ENCODE peak calls at places on chromosomes 13 and 19, in four cellular contexts. One of them, this sample, is unnamed.

GRCh38 chr19:48992571-48993174 is 436 bp downstream of the GYS1 start:
- DNase-seq in naive thymus-derived CD4-positive, alpha-beta T cell: no peak
- DNase-seq in lower lobe of right lung: no peak
- DNase-seq in stomach: no peak
- DNase-seq in this sample: no peak

GRCh38 chr19:35267818-35268545 is 780 bp upstream of the USF2 start:
- DNase-seq in naive thymus-derived CD4-positive, alpha-beta T cell: peak; percentile 87
- DNase-seq in lower lobe of right lung: peak; percentile 88
- DNase-seq in stomach: peak; percentile 78
- DNase-seq in this sample: peak; percentile 53

GRCh38 chr13:45219123-45219891 is 18.5 kb upstream of the KCTD4 start:
- DNase-seq in naive thymus-derived CD4-positive, alpha-beta T cell: no peak
- DNase-seq in lower lobe of right lung: no peak
- DNase-seq in stomach: no peak
- DNase-seq in this sample: no peak

GRCh38 chr19:55647732-55648656 is at the start of gene CCDC106:
- DNase-seq in naive thymus-derived CD4-positive, alpha-beta T cell: peak; percentile 65
- DNase-seq in lower lobe of right lung: peak; percentile 79
- DNase-seq in stomach: peak; percentile 64
- DNase-seq in this sample: peak; percentile 84

GRCh38 chr13:75760182-75760981 is 124.3 kb downstream of the LMO7 start:
- DNase-seq in naive thymus-derived CD4-positive, alpha-beta T cell: peak; percentile 38
- DNase-seq in lower lobe of right lung: peak; percentile 61
- DNase-seq in stomach: peak; percentile 85
- DNase-seq in this sample: peak; percentile 4

GRCh38 chr13:73870970-73871935 is 263.0 kb downstream of the KLF12 start:
- DNase-seq in naive thymus-derived CD4-positive, alpha-beta T cell: no peak
- DNase-seq in lower lobe of right lung: no peak
- DNase-seq in stomach: no peak
- DNase-seq in this sample: peak; percentile 10

GRCh38 chr19:52190679-52191293 is 934 bp downstream of the PPP2R1A start:
- DNase-seq in naive thymus-derived CD4-positive, alpha-beta T cell: no peak
- DNase-seq in lower lobe of right lung: peak; percentile 55
- DNase-seq in stomach: peak; percentile 29
- DNase-seq in this sample: peak; percentile 48

GRCh38 chr19:46924874-46925547 is 64.2 kb downstream of the ARHGAP35 start:
- DNase-seq in naive thymus-derived CD4-positive, alpha-beta T cell: no peak
- DNase-seq in lower lobe of right lung: no peak
- DNase-seq in stomach: no peak
- DNase-seq in this sample: no peak

GRCh38 chr13:42883771-42884170 is 102.4 kb downstream of the FAM216B start:
- DNase-seq in naive thymus-derived CD4-positive, alpha-beta T cell: no peak
- DNase-seq in lower lobe of right lung: no peak
- DNase-seq in stomach: no peak
- DNase-seq in this sample: peak; percentile 85

GRCh38 chr13:40064723-40065122 is 409.3 kb downstream of the COG6 start:
- DNase-seq in naive thymus-derived CD4-positive, alpha-beta T cell: no peak
- DNase-seq in lower lobe of right lung: no peak
- DNase-seq in stomach: no peak
- DNase-seq in this sample: peak; percentile 44

GRCh38 chr13:99426426-99426825 is 74.8 kb upstream of the TM9SF2 start:
- DNase-seq in naive thymus-derived CD4-positive, alpha-beta T cell: no peak
- DNase-seq in lower lobe of right lung: no peak
- DNase-seq in stomach: no peak
- DNase-seq in this sample: no peak

GRCh38 chr19:334296-335071 is 10.1 kb downstream of the MIER2 start:
- DNase-seq in naive thymus-derived CD4-positive, alpha-beta T cell: no peak
- DNase-seq in lower lobe of right lung: no peak
- DNase-seq in stomach: no peak
- DNase-seq in this sample: no peak

GRCh38 chr19:10936661-10937084 is 8.1 kb downstream of the TIMM29 start:
- DNase-seq in naive thymus-derived CD4-positive, alpha-beta T cell: peak; percentile 62
- DNase-seq in lower lobe of right lung: no peak
- DNase-seq in stomach: peak; percentile 41
- DNase-seq in this sample: peak; percentile 66

GRCh38 chr13:94252209-94252608 is 227.3 kb downstream of the DCT start:
- DNase-seq in naive thymus-derived CD4-positive, alpha-beta T cell: no peak
- DNase-seq in lower lobe of right lung: no peak
- DNase-seq in stomach: no peak
- DNase-seq in this sample: no peak

GRCh38 chr19:49938662-49939061 is 9.4 kb upstream of the NUP62 start:
- DNase-seq in naive thymus-derived CD4-positive, alpha-beta T cell: no peak
- DNase-seq in lower lobe of right lung: no peak
- DNase-seq in stomach: no peak
- DNase-seq in this sample: no peak

GRCh38 chr19:18879579-18880373 is 16.2 kb downstream of the CERS1 start:
- DNase-seq in naive thymus-derived CD4-positive, alpha-beta T cell: no peak
- DNase-seq in lower lobe of right lung: peak; percentile 50
- DNase-seq in stomach: peak; percentile 71
- DNase-seq in this sample: peak; percentile 58

GRCh38 chr13:22735381-22735995 is 445.3 kb upstream of the SGCG start:
- DNase-seq in naive thymus-derived CD4-positive, alpha-beta T cell: no peak
- DNase-seq in lower lobe of right lung: no peak
- DNase-seq in stomach: no peak
- DNase-seq in this sample: no peak

GRCh38 chr13:35566340-35566739 is 89.9 kb upstream of the MAB21L1 start:
- DNase-seq in naive thymus-derived CD4-positive, alpha-beta T cell: no peak
- DNase-seq in lower lobe of right lung: no peak
- DNase-seq in stomach: no peak
- DNase-seq in this sample: no peak

GRCh38 chr19:37947778-37948177 is 40.8 kb downstream of the SIPA1L3 start:
- DNase-seq in naive thymus-derived CD4-positive, alpha-beta T cell: no peak
- DNase-seq in lower lobe of right lung: no peak
- DNase-seq in stomach: peak; percentile 24
- DNase-seq in this sample: no peak

GRCh38 chr19:7857727-7858701 is 16.2 kb downstream of the PRR36 start:
- DNase-seq in naive thymus-derived CD4-positive, alpha-beta T cell: no peak
- DNase-seq in lower lobe of right lung: no peak
- DNase-seq in stomach: no peak
- DNase-seq in this sample: no peak

GRCh38 chr13:36872621-36873020 is 47.4 kb downstream of the SMAD9 start:
- DNase-seq in naive thymus-derived CD4-positive, alpha-beta T cell: no peak
- DNase-seq in lower lobe of right lung: no peak
- DNase-seq in stomach: no peak
- DNase-seq in this sample: no peak

GRCh38 chr19:45144431-45145269 is 16.1 kb downstream of the NKPD1 start:
- DNase-seq in naive thymus-derived CD4-positive, alpha-beta T cell: no peak
- DNase-seq in lower lobe of right lung: no peak
- DNase-seq in stomach: no peak
- DNase-seq in this sample: no peak

GRCh38 chr13:24672141-24673132 is 7.8 kb upstream of the ATP12A start:
- DNase-seq in naive thymus-derived CD4-positive, alpha-beta T cell: no peak
- DNase-seq in lower lobe of right lung: no peak
- DNase-seq in stomach: no peak
- DNase-seq in this sample: no peak

GRCh38 chr19:17105548-17105947 is 30.0 kb downstream of the MYO9B start:
- DNase-seq in naive thymus-derived CD4-positive, alpha-beta T cell: no peak
- DNase-seq in lower lobe of right lung: no peak
- DNase-seq in stomach: no peak
- DNase-seq in this sample: no peak

GRCh38 chr19:19342086-19343015 is 21.7 kb downstream of the MAU2 start:
- DNase-seq in naive thymus-derived CD4-positive, alpha-beta T cell: no peak
- DNase-seq in lower lobe of right lung: peak; percentile 73
- DNase-seq in stomach: peak; percentile 76
- DNase-seq in this sample: no peak

GRCh38 chr19:30059741-30060140 is 117.7 kb downstream of the URI1 start:
- DNase-seq in naive thymus-derived CD4-positive, alpha-beta T cell: no peak
- DNase-seq in lower lobe of right lung: no peak
- DNase-seq in stomach: no peak
- DNase-seq in this sample: no peak

GRCh38 chr13:80547341-80547740 is 206.4 kb upstream of the SPRY2 start:
- DNase-seq in naive thymus-derived CD4-positive, alpha-beta T cell: no peak
- DNase-seq in lower lobe of right lung: no peak
- DNase-seq in stomach: no peak
- DNase-seq in this sample: no peak

GRCh38 chr13:49053215-49053614 is 77.5 kb downstream of the FNDC3A start:
- DNase-seq in naive thymus-derived CD4-positive, alpha-beta T cell: no peak
- DNase-seq in lower lobe of right lung: no peak
- DNase-seq in stomach: no peak
- DNase-seq in this sample: no peak

GRCh38 chr13:43908156-43909126 is 28.7 kb downstream of the LACC1 start:
- DNase-seq in naive thymus-derived CD4-positive, alpha-beta T cell: peak; percentile 14
- DNase-seq in lower lobe of right lung: no peak
- DNase-seq in stomach: no peak
- DNase-seq in this sample: peak; percentile 39

GRCh38 chr13:107736149-107736548 is 479.2 kb downstream of the LIG4 start:
- DNase-seq in naive thymus-derived CD4-positive, alpha-beta T cell: no peak
- DNase-seq in lower lobe of right lung: no peak
- DNase-seq in stomach: no peak
- DNase-seq in this sample: no peak

GRCh38 chr19:925087-925911 is 536 bp upstream of the ARID3A start:
- DNase-seq in naive thymus-derived CD4-positive, alpha-beta T cell: peak; percentile 80
- DNase-seq in lower lobe of right lung: peak; percentile 89
- DNase-seq in stomach: peak; percentile 80
- DNase-seq in this sample: peak; percentile 84

GRCh38 chr13:37923236-37923635 is 53.7 kb upstream of the TRPC4 start:
- DNase-seq in naive thymus-derived CD4-positive, alpha-beta T cell: no peak
- DNase-seq in lower lobe of right lung: no peak
- DNase-seq in stomach: no peak
- DNase-seq in this sample: no peak

GRCh38 chr13:106568225-106569003 is 477 bp upstream of the ARGLU1 start:
- DNase-seq in naive thymus-derived CD4-positive, alpha-beta T cell: no peak
- DNase-seq in lower lobe of right lung: no peak
- DNase-seq in stomach: no peak
- DNase-seq in this sample: no peak

GRCh38 chr13:75405976-75406703 is 75.8 kb downstream of the TBC1D4 start:
- DNase-seq in naive thymus-derived CD4-positive, alpha-beta T cell: no peak
- DNase-seq in lower lobe of right lung: no peak
- DNase-seq in stomach: no peak
- DNase-seq in this sample: peak; percentile 55

GRCh38 chr13:63041640-63042414 is 1626.2 kb upstream of the PCDH20 start:
- DNase-seq in naive thymus-derived CD4-positive, alpha-beta T cell: no peak
- DNase-seq in lower lobe of right lung: no peak
- DNase-seq in stomach: no peak
- DNase-seq in this sample: no peak

GRCh38 chr13:79483302-79483701 is 2.3 kb downstream of the NDFIP2 start:
- DNase-seq in naive thymus-derived CD4-positive, alpha-beta T cell: no peak
- DNase-seq in lower lobe of right lung: no peak
- DNase-seq in stomach: no peak
- DNase-seq in this sample: no peak

GRCh38 chr19:4406626-4407025 is 4.2 kb downstream of the CHAF1A start:
- DNase-seq in naive thymus-derived CD4-positive, alpha-beta T cell: no peak
- DNase-seq in lower lobe of right lung: no peak
- DNase-seq in stomach: no peak
- DNase-seq in this sample: no peak

GRCh38 chr19:4402171-4403004 is at the start of gene CHAF1A:
- DNase-seq in naive thymus-derived CD4-positive, alpha-beta T cell: peak; percentile 96
- DNase-seq in lower lobe of right lung: peak; percentile 100
- DNase-seq in stomach: peak; percentile 99
- DNase-seq in this sample: peak; percentile 99

GRCh38 chr19:4409123-4409933 is 6.9 kb downstream of the CHAF1A start:
- DNase-seq in naive thymus-derived CD4-positive, alpha-beta T cell: no peak
- DNase-seq in lower lobe of right lung: no peak
- DNase-seq in stomach: no peak
- DNase-seq in this sample: no peak

GRCh38 chr19:4403005-4403761 is 743 bp downstream of the CHAF1A start:
- DNase-seq in naive thymus-derived CD4-positive, alpha-beta T cell: no peak
- DNase-seq in lower lobe of right lung: no peak
- DNase-seq in stomach: no peak
- DNase-seq in this sample: no peak

DNA sequence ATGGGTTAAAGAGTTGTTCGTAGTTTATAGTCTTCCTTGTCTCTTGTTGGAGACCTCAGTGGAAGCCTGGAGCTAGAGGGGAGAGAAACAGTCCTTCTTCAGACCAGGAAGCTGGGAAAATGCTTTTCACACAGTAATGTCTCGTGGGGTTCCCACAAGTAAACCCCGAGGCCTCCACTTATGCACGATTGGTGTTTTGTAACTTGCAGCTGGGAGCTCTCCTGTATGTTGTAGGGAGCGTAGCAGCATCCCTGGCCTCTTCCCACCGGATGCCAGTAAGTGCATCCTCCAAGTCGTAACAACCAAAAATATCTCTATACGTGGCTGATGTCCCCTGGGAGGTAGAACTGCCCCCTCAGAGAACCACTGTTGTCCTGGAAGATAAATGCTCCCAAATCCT is 3.5 kb downstream of the CHAF1A start:
- DNase-seq in naive thymus-derived CD4-positive, alpha-beta T cell: no peak
- DNase-seq in lower lobe of right lung: no peak
- DNase-seq in stomach: no peak
- DNase-seq in this sample: no peak
- H3K36me3 ChIP-seq in naive thymus-derived CD4-positive, alpha-beta T cell: no peaks in the 10 kb centered on the region
- H3K36me3 ChIP-seq in lower lobe of right lung: peaks cover 10% of the 10 kb centered on the region
- H3K36me3 ChIP-seq in stomach: peaks cover 18% of the 10 kb centered on the region
- H3K36me3 ChIP-seq in this sample: peaks cover 34% of the 10 kb centered on the region

GRCh38 chr13:32116210-32116609 is 84.6 kb downstream of the FRY start:
- DNase-seq in naive thymus-derived CD4-positive, alpha-beta T cell: no peak
- DNase-seq in lower lobe of right lung: no peak
- DNase-seq in stomach: no peak
- DNase-seq in this sample: no peak
- H3K36me3 ChIP-seq in naive thymus-derived CD4-positive, alpha-beta T cell: no peaks in the 10 kb centered on the region
- H3K36me3 ChIP-seq in lower lobe of right lung: no peaks in the 10 kb centered on the region
- H3K36me3 ChIP-seq in stomach: no peaks in the 10 kb centered on the region
- H3K36me3 ChIP-seq in this sample: no peaks in the 10 kb centered on the region

DNA sequence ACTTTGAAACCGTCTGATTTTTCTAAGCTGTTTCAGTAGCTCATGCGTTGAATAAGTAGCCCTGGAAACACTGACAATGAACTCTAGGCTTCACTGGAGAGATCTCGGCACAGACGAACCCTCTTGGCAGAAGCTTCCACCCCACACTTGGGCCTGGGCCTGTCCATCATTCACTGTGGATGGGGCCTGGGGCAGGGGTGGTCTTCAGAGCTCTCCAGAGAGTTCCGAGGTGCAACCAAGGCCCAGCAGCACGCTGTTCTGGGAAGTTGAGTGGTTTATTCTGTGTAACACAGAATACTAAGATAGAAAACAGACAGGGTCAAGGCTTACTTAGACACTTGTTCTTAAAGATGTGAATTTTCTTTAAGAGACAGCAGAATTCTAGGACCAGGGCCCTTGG is 21.9 kb downstream of the NAXD start:
- DNase-seq in naive thymus-derived CD4-positive, alpha-beta T cell: no peak
- DNase-seq in lower lobe of right lung: no peak
- DNase-seq in stomach: no peak
- DNase-seq in this sample: no peak
- H3K36me3 ChIP-seq in naive thymus-derived CD4-positive, alpha-beta T cell: peaks cover 19% of the 10 kb centered on the region
- H3K36me3 ChIP-seq in lower lobe of right lung: peaks cover 86% of the 10 kb centered on the region
- H3K36me3 ChIP-seq in stomach: peaks cover 89% of the 10 kb centered on the region
- H3K36me3 ChIP-seq in this sample: peaks cover 28% of the 10 kb centered on the region

GRCh38 chr13:114299604-114300305 is 14.5 kb upstream of the CHAMP1 start:
- DNase-seq in naive thymus-derived CD4-positive, alpha-beta T cell: no peak
- DNase-seq in lower lobe of right lung: no peak
- DNase-seq in stomach: no peak
- DNase-seq in this sample: no peak
- H3K36me3 ChIP-seq in naive thymus-derived CD4-positive, alpha-beta T cell: peaks cover 6% of the 10 kb centered on the region
- H3K36me3 ChIP-seq in lower lobe of right lung: peaks cover 79% of the 10 kb centered on the region
- H3K36me3 ChIP-seq in stomach: peaks cover 92% of the 10 kb centered on the region
- H3K36me3 ChIP-seq in this sample: peaks cover 44% of the 10 kb centered on the region

This sample was measured in SJCRH30.